ENCODE peak calls at places on chromosomes 13 and 19, in nine cellular contexts. One of them, this sample, is unnamed.

GRCh38 chr19:16756649-16757048 is 37.0 kb downstream of the NWD1 start:
- DNase-seq in activated T-helper 1 cell treated with anti-CD3 and anti-CD28 coated beads, Interleukin-2, amount 50 U/mL, for 16 hours: no peak
- DNase-seq in GM06990: no peak
- DNase-seq in NCI-H1105: no peak
- DNase-seq in GM12892: no peak
- DNase-seq in RPMI8226: no peak
- DNase-seq in hippocampal formation: no peak
- DNase-seq in adrenal gland: no peak
- DNase-seq in Peyer's patch: no peak
- DNase-seq in this sample: no peak

GRCh38 chr13:33235078-33235477 is 50.5 kb downstream of the STARD13 start:
- DNase-seq in Peyer's patch: no peak
- DNase-seq in adrenal gland: no peak
- DNase-seq in hippocampal formation: no peak
- DNase-seq in activated T-helper 1 cell treated with anti-CD3 and anti-CD28 coated beads, Interleukin-2, amount 50 U/mL, for 16 hours: no peak
- DNase-seq in NCI-H1105: no peak
- DNase-seq in RPMI8226: no peak
- DNase-seq in GM06990: no peak
- DNase-seq in GM12892: no peak
- DNase-seq in this sample: no peak

GRCh38 chr13:99973163-99973785 is 1.7 kb upstream of the ZIC5 start:
- DNase-seq in GM06990: no peak
- DNase-seq in Peyer's patch: no peak
- DNase-seq in GM12892: no peak
- DNase-seq in adrenal gland: no peak
- DNase-seq in RPMI8226: no peak
- DNase-seq in hippocampal formation: no peak
- DNase-seq in NCI-H1105: no peak
- DNase-seq in activated T-helper 1 cell treated with anti-CD3 and anti-CD28 coated beads, Interleukin-2, amount 50 U/mL, for 16 hours: no peak
- DNase-seq in this sample: no peak

GRCh38 chr19:49570138-49570856 is 10.1 kb downstream of the NOSIP start:
- DNase-seq in GM12892: peak
- DNase-seq in Peyer's patch: peak
- DNase-seq in NCI-H1105: peak
- DNase-seq in GM06990: peak
- DNase-seq in activated T-helper 1 cell treated with anti-CD3 and anti-CD28 coated beads, Interleukin-2, amount 50 U/mL, for 16 hours: no peak
- DNase-seq in hippocampal formation: peak
- DNase-seq in adrenal gland: peak
- DNase-seq in RPMI8226: peak
- DNase-seq in this sample: no peak

GRCh38 chr13:34901577-34901976 is 40.5 kb upstream of the NBEA start:
- DNase-seq in adrenal gland: no peak
- DNase-seq in GM06990: no peak
- DNase-seq in RPMI8226: no peak
- DNase-seq in hippocampal formation: no peak
- DNase-seq in GM12892: no peak
- DNase-seq in activated T-helper 1 cell treated with anti-CD3 and anti-CD28 coated beads, Interleukin-2, amount 50 U/mL, for 16 hours: no peak
- DNase-seq in Peyer's patch: no peak
- DNase-seq in NCI-H1105: no peak
- DNase-seq in this sample: no peak

GRCh38 chr13:42007844-42008243 is 40.6 kb upstream of the DGKH start:
- DNase-seq in GM12892: no peak
- DNase-seq in hippocampal formation: no peak
- DNase-seq in NCI-H1105: no peak
- DNase-seq in activated T-helper 1 cell treated with anti-CD3 and anti-CD28 coated beads, Interleukin-2, amount 50 U/mL, for 16 hours: no peak
- DNase-seq in Peyer's patch: no peak
- DNase-seq in GM06990: no peak
- DNase-seq in RPMI8226: no peak
- DNase-seq in adrenal gland: no peak
- DNase-seq in this sample: no peak

GRCh38 chr13:99322297-99323103 is 15.3 kb upstream of the GPR183 start:
- DNase-seq in GM06990: peak
- DNase-seq in GM12892: peak
- DNase-seq in RPMI8226: no peak
- DNase-seq in adrenal gland: peak
- DNase-seq in NCI-H1105: no peak
- DNase-seq in activated T-helper 1 cell treated with anti-CD3 and anti-CD28 coated beads, Interleukin-2, amount 50 U/mL, for 16 hours: no peak
- DNase-seq in hippocampal formation: no peak
- DNase-seq in Peyer's patch: no peak
- DNase-seq in this sample: no peak

GRCh38 chr19:17527326-17527725 is 15.9 kb downstream of the PGLS start:
- DNase-seq in RPMI8226: no peak
- DNase-seq in GM12892: no peak
- DNase-seq in hippocampal formation: no peak
- DNase-seq in Peyer's patch: no peak
- DNase-seq in adrenal gland: no peak
- DNase-seq in activated T-helper 1 cell treated with anti-CD3 and anti-CD28 coated beads, Interleukin-2, amount 50 U/mL, for 16 hours: no peak
- DNase-seq in GM06990: no peak
- DNase-seq in NCI-H1105: no peak
- DNase-seq in this sample: no peak

GRCh38 chr19:35040826-35041547 is 534 bp upstream of the HPN start:
- DNase-seq in RPMI8226: peak
- DNase-seq in GM12892: no peak
- DNase-seq in activated T-helper 1 cell treated with anti-CD3 and anti-CD28 coated beads, Interleukin-2, amount 50 U/mL, for 16 hours: no peak
- DNase-seq in GM06990: no peak
- DNase-seq in hippocampal formation: peak
- DNase-seq in Peyer's patch: peak
- DNase-seq in NCI-H1105: no peak
- DNase-seq in adrenal gland: peak
- DNase-seq in this sample: no peak

GRCh38 chr13:32136061-32136460 is 104.5 kb downstream of the FRY start:
- DNase-seq in NCI-H1105: no peak
- DNase-seq in GM06990: no peak
- DNase-seq in RPMI8226: no peak
- DNase-seq in hippocampal formation: no peak
- DNase-seq in Peyer's patch: no peak
- DNase-seq in adrenal gland: no peak
- DNase-seq in GM12892: no peak
- DNase-seq in activated T-helper 1 cell treated with anti-CD3 and anti-CD28 coated beads, Interleukin-2, amount 50 U/mL, for 16 hours: no peak
- DNase-seq in this sample: no peak

GRCh38 chr13:30908416-30908980 is 2.4 kb downstream of the MEDAG start:
- DNase-seq in GM12892: no peak
- DNase-seq in NCI-H1105: no peak
- DNase-seq in adrenal gland: peak
- DNase-seq in GM06990: no peak
- DNase-seq in RPMI8226: no peak
- DNase-seq in activated T-helper 1 cell treated with anti-CD3 and anti-CD28 coated beads, Interleukin-2, amount 50 U/mL, for 16 hours: no peak
- DNase-seq in Peyer's patch: no peak
- DNase-seq in hippocampal formation: no peak
- DNase-seq in this sample: no peak

GRCh38 chr19:10226376-10227214 is 4.5 kb downstream of the S1PR2 start:
- DNase-seq in Peyer's patch: peak
- DNase-seq in GM06990: no peak
- DNase-seq in GM12892: no peak
- DNase-seq in NCI-H1105: no peak
- DNase-seq in RPMI8226: no peak
- DNase-seq in adrenal gland: no peak
- DNase-seq in hippocampal formation: peak
- DNase-seq in activated T-helper 1 cell treated with anti-CD3 and anti-CD28 coated beads, Interleukin-2, amount 50 U/mL, for 16 hours: no peak
- DNase-seq in this sample: no peak

GRCh38 chr19:3627351-3627723 is 747 bp upstream of the CACTIN start:
- DNase-seq in GM06990: no peak
- DNase-seq in hippocampal formation: no peak
- DNase-seq in activated T-helper 1 cell treated with anti-CD3 and anti-CD28 coated beads, Interleukin-2, amount 50 U/mL, for 16 hours: no peak
- DNase-seq in GM12892: no peak
- DNase-seq in RPMI8226: no peak
- DNase-seq in adrenal gland: no peak
- DNase-seq in NCI-H1105: no peak
- DNase-seq in Peyer's patch: no peak
- DNase-seq in this sample: no peak

GRCh38 chr19:10295847-10296591 is 6.3 kb downstream of the ICAM5 start:
- DNase-seq in RPMI8226: no peak
- DNase-seq in GM06990: no peak
- DNase-seq in adrenal gland: no peak
- DNase-seq in Peyer's patch: no peak
- DNase-seq in hippocampal formation: no peak
- DNase-seq in GM12892: no peak
- DNase-seq in activated T-helper 1 cell treated with anti-CD3 and anti-CD28 coated beads, Interleukin-2, amount 50 U/mL, for 16 hours: no peak
- DNase-seq in NCI-H1105: no peak
- DNase-seq in this sample: no peak

GRCh38 chr19:30376272-30376671 is 4.1 kb downstream of the ZNF536 start:
- DNase-seq in hippocampal formation: no peak
- DNase-seq in activated T-helper 1 cell treated with anti-CD3 and anti-CD28 coated beads, Interleukin-2, amount 50 U/mL, for 16 hours: no peak
- DNase-seq in NCI-H1105: no peak
- DNase-seq in Peyer's patch: no peak
- DNase-seq in RPMI8226: no peak
- DNase-seq in GM12892: no peak
- DNase-seq in GM06990: no peak
- DNase-seq in adrenal gland: no peak
- DNase-seq in this sample: no peak

GRCh38 chr13:110176431-110176830 is 130.5 kb downstream of the COL4A1 start:
- DNase-seq in RPMI8226: no peak
- DNase-seq in NCI-H1105: no peak
- DNase-seq in activated T-helper 1 cell treated with anti-CD3 and anti-CD28 coated beads, Interleukin-2, amount 50 U/mL, for 16 hours: no peak
- DNase-seq in GM12892: no peak
- DNase-seq in hippocampal formation: no peak
- DNase-seq in Peyer's patch: no peak
- DNase-seq in adrenal gland: no peak
- DNase-seq in GM06990: no peak
- DNase-seq in this sample: no peak

This sample was measured in iPS DF 19.7.